ENCODE peak calls at places on chromosomes 6 and 20, in six cellular contexts. E, Q, W, Y, R and L are unnamed samples.

GRCh38 chr6:146357578-146358340 is 185.9 kb upstream of the RAB32 start:
- DNase-seq in Y (no peak), E (no peak), R (no peak), Q (peak), W (peak), L (peak)

GRCh38 chr20:47815416-47815806 is 30.1 kb upstream of the SULF2 start:
- DNase-seq in Q (no peak), R (no peak), E (no peak), W (no peak), Y (no peak), L (no peak)

GRCh38 chr6:36577298-36577697 is 16.9 kb upstream of the SRSF3 start:
- DNase-seq in W (peak), Y (no peak), Q (peak), E (no peak), R (no peak), L (peak)

GRCh38 chr6:45480697-45481415 is 103.1 kb upstream of the SUPT3H start:
- DNase-seq in R (no peak), Y (no peak), E (no peak), W (no peak), Q (no peak), L (no peak)

GRCh38 chr6:22133352-22133751 is 163.5 kb downstream of the PRL start:
- DNase-seq in E (no peak), R (no peak), Q (no peak), Y (no peak), W (no peak), L (no peak)

GRCh38 chr6:16238057-16238657 is at the start of gene GMPR:
- DNase-seq in Y (peak), W (peak), E (peak), R (no peak), Q (peak), L (peak)

GRCh38 chr6:144007779-144008500 is at the start of gene PLAGL1:
- DNase-seq in Q (peak), E (peak), Y (peak), W (peak), R (peak), L (peak)

GRCh38 chr6:164069352-164070022 is 655.0 kb downstream of the QKI start:
- DNase-seq in E (no peak), R (peak), Q (peak), Y (no peak), W (no peak), L (no peak)

GRCh38 chr6:47263268-47263667 is 46.4 kb downstream of the TNFRSF21 start:
- DNase-seq in R (no peak), Q (no peak), Y (no peak), E (no peak), W (no peak), L (no peak)

GRCh38 chr20:58888521-58889333 is 36.2 kb downstream of the GNAS start:
- DNase-seq in Y (peak), Q (peak), W (peak), E (peak), R (peak), L (peak)

GRCh38 chr6:88899569-88900316 is 63.7 kb downstream of the RNGTT start:
- DNase-seq in Q (no peak), Y (no peak), R (no peak), E (no peak), W (no peak), L (no peak)

GRCh38 chr20:46237221-46237620 is 71.1 kb downstream of the CDH22 start:
- DNase-seq in R (no peak), Y (peak), E (no peak), W (no peak), Q (no peak), L (no peak)

GRCh38 chr6:53179961-53180651 is 31.5 kb upstream of the GCM1 start:
- DNase-seq in E (no peak), Q (peak), W (peak), R (no peak), Y (no peak), L (no peak)

GRCh38 chr6:129860901-129861665 is at the start of gene TMEM244:
- DNase-seq in W (no peak), Q (peak), Y (no peak), E (no peak), R (peak), L (no peak)

GRCh38 chr20:8693709-8694108 is 375.2 kb upstream of the PLCB4 start:
- DNase-seq in Q (peak), W (peak), R (no peak), Y (no peak), E (no peak), L (peak)

GRCh38 chr20:16647875-16648597 is 74.8 kb upstream of the KIF16B start:
- DNase-seq in E (no peak), R (no peak), Y (no peak), Q (no peak), W (no peak), L (no peak)

GRCh38 chr6:155374681-155375080 is 60.4 kb upstream of the TFB1M start:
- DNase-seq in E (no peak), W (no peak), Q (no peak), R (no peak), Y (no peak), L (no peak)

GRCh38 chr6:145148392-145149175 is 586.7 kb downstream of the EPM2A start:
- DNase-seq in Y (no peak), W (peak), R (no peak), Q (peak), E (no peak), L (peak)

GRCh38 chr6:147077251-147077650 is 127.0 kb upstream of the STXBP5 start:
- DNase-seq in E (no peak), R (peak), Y (no peak), W (no peak), Q (no peak), L (no peak)

GRCh38 chr6:42864602-42865001 is 14.8 kb upstream of the RPL7L1 start:
- DNase-seq in R (no peak), E (no peak), Q (no peak), W (no peak), Y (no peak), L (no peak)

GRCh38 chr6:149846321-149846720 is 17.8 kb downstream of the LRP11 start:
- DNase-seq in W (peak), Q (peak), R (peak), E (no peak), Y (no peak), L (peak)

GRCh38 chr6:80622641-80623040 is 516.2 kb downstream of the BCKDHB start:
- DNase-seq in Q (no peak), W (peak), Y (no peak), R (no peak), E (no peak), L (peak)

GRCh38 chr6:56851541-56852248 is 103.2 kb upstream of the BEND6 start:
- DNase-seq in E (no peak), Q (peak), R (peak), Y (peak), W (peak), L (peak)

GRCh38 chr6:153839992-153840603 is 198.9 kb upstream of the OPRM1 start:
- DNase-seq in E (no peak), W (no peak), R (no peak), Q (no peak), Y (no peak), L (no peak)

GRCh38 chr20:51345601-51346101 is 196.9 kb downstream of the NFATC2 start:
- DNase-seq in Y (no peak), W (peak), R (no peak), E (no peak), Q (peak), L (no peak)

GRCh38 chr20:51541189-51542032 is 1.1 kb downstream of the NFATC2 start:
- DNase-seq in Q (peak), W (no peak), R (peak), Y (peak), E (peak), L (peak)

GRCh38 chr6:13766201-13766634 is 48.1 kb downstream of the MCUR1 start:
- DNase-seq in W (peak), E (no peak), Y (no peak), Q (peak), R (no peak), L (peak)

GRCh38 chr20:52785678-52786077 is 186.5 kb upstream of the TSHZ2 start:
- DNase-seq in R (no peak), E (no peak), W (peak), Q (no peak), Y (no peak), L (no peak)

GRCh38 chr6:143629104-143630080 is 48.4 kb upstream of the PHACTR2 start:
- DNase-seq in Q (no peak), E (no peak), R (no peak), W (no peak), Y (no peak), L (no peak)

GRCh38 chr20:5714261-5715041 is 35.8 kb upstream of the SHLD1 start:
- DNase-seq in W (peak), Y (no peak), E (no peak), R (no peak), Q (peak), L (peak)

GRCh38 chr6:12296255-12296573 is 6.1 kb downstream of the EDN1 start:
- DNase-seq in W (peak), Q (peak), E (no peak), R (no peak), Y (no peak), L (peak)

GRCh38 chr6:160391419-160392116 is 43.4 kb downstream of the SLC22A3 start:
- DNase-seq in Q (peak), W (peak), Y (no peak), E (no peak), R (no peak), L (peak)

GRCh38 chr6:127547215-127547614 is 28.1 kb upstream of the MTCL3 start:
- DNase-seq in W (no peak), Y (peak), Q (peak), R (peak), E (no peak), L (no peak)

GRCh38 chr6:161301338-161301737 is 27.5 kb upstream of the AGPAT4 start:
- DNase-seq in E (no peak), Y (no peak), W (peak), R (no peak), Q (peak), L (no peak)

GRCh38 chr6:156420172-156420993 is 356.8 kb upstream of the ARID1B start:
- DNase-seq in W (no peak), Q (no peak), R (no peak), E (no peak), Y (no peak), L (peak)